ENCODE peak calls at places on chromosomes 13 and 19, in four cellular contexts. G is heart right ventricle, P is mammary epithelial cell, H is A549. J is an unnamed sample.

GRCh38 chr13:31878955-31879354 is 139.6 kb downstream of the RXFP2 start:
- DNase-seq in H (no peak), G (no peak), P (no peak), J (no peak)

GRCh38 chr19:19170053-19170945 is at the start of gene MEF2B:
- DNase-seq in H (no peak), P (peak; percentile 27), G (peak; percentile 81), J (peak; percentile 77)

GRCh38 chr13:30713133-30713532 is 22.2 kb upstream of the ALOX5AP start:
- DNase-seq in P (no peak), G (no peak), H (no peak), J (peak; percentile 62)

GRCh38 chr19:4606921-4607678 is 32.2 kb upstream of the TNFAIP8L1 start:
- DNase-seq in H (no peak), P (no peak), G (peak; percentile 76), J (no peak)

GRCh38 chr13:66528903-66529576 is 701.1 kb downstream of the PCDH9 start:
- DNase-seq in G (no peak), H (no peak), P (no peak), J (no peak)

GRCh38 chr13:63693696-63694095 is 2278.0 kb upstream of the PCDH20 start:
- DNase-seq in G (no peak), H (no peak), P (no peak), J (peak; percentile 29)

GRCh38 chr19:317710-318508 is 26.7 kb downstream of the MIER2 start:
- DNase-seq in G (no peak), P (no peak), H (no peak), J (no peak)

GRCh38 chr13:60398949-60399589 is 2.0 kb downstream of the TDRD3 start:
- DNase-seq in H (no peak), G (no peak), P (no peak), J (no peak)

GRCh38 chr13:48595330-48596127 is 58.2 kb upstream of the CYSLTR2 start:
- DNase-seq in G (no peak), H (peak; percentile 15), P (peak; percentile 68), J (no peak)

GRCh38 chr13:23867027-23867491 is 22.1 kb downstream of the MIPEP start:
- DNase-seq in P (peak; percentile 24), G (no peak), H (no peak), J (no peak)

GRCh38 chr19:7605490-7606222 is 10.0 kb downstream of the CAMSAP3 start:
- DNase-seq in H (no peak), P (peak; percentile 16), G (no peak), J (no peak)

GRCh38 chr19:52196256-52196967 is 6.6 kb downstream of the PPP2R1A start:
- DNase-seq in H (no peak), P (no peak), G (no peak), J (no peak)

GRCh38 chr13:67416047-67416925 is 186.2 kb upstream of the PCDH9 start:
- DNase-seq in H (peak; percentile 4), G (no peak), P (peak; percentile 2), J (no peak)

DNA sequence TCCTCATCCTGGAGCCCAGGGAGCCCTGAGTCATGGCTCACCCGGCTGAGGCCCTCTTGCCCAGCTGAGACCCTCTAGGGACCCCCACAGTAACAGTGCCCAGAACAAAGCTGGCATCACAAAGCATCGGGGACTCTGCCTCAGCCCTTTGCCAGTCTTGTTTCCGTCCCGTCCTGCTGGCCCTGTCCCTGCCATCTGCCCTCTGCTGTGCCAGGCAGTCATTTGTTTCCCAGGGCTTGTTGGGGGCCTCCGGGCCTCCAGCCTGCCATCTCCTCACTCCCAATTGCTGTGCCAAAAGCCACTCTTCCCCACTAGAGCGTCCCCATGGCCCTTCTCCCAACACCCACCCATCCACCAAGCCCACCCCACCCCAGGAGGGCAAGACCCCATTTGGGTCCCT is 64.2 kb downstream of the SMARCA4 start:
- DNase-seq in G (no peak), H (no peak), P (no peak), J (no peak)
- H3K4me1 ChIP-seq in G (no peaks in the 10 kb centered on the region), H (no peaks in the 10 kb centered on the region), P (peaks cover 4% of the 10 kb centered on the region), J (no peaks in the 10 kb centered on the region)

GRCh38 chr13:50518791-50519201 is 324.7 kb downstream of the DLEU7 start:
- DNase-seq in H (no peak), G (no peak), P (no peak), J (no peak)
- H3K4me1 ChIP-seq in H (peaks cover 10% of the 10 kb centered on the region), G (peaks cover 19% of the 10 kb centered on the region), P (no peaks in the 10 kb centered on the region), J (no peaks in the 10 kb centered on the region)

GRCh38 chr13:25882732-25883357 is 169.0 kb downstream of the SHISA2 start:
- DNase-seq in G (no peak), P (no peak), H (no peak), J (no peak)

GRCh38 chr13:25881946-25882574 is 169.8 kb downstream of the SHISA2 start:
- DNase-seq in H (no peak), P (no peak), G (no peak), J (no peak)

GRCh38 chr13:25886438-25887214 is 165.2 kb downstream of the SHISA2 start:
- DNase-seq in P (peak; percentile 93), G (no peak), H (no peak), J (no peak)

GRCh38 chr13:25887962-25888655 is 163.7 kb downstream of the SHISA2 start:
- DNase-seq in G (no peak), P (no peak), H (no peak), J (no peak)

GRCh38 chr13:25885418-25885817 is 166.4 kb downstream of the SHISA2 start:
- DNase-seq in H (no peak), P (no peak), G (no peak), J (no peak)
- H3K4me1 ChIP-seq in H (no peaks in the 10 kb centered on the region), P (peaks cover 23% of the 10 kb centered on the region), G (no peaks in the 10 kb centered on the region), J (no peaks in the 10 kb centered on the region)

GRCh38 chr19:16581145-16581970 is 9.1 kb upstream of the SLC35E1 start:
- DNase-seq in P (no peak), H (no peak), G (no peak), J (no peak)
- H3K4me1 ChIP-seq in P (peaks cover 53% of the 10 kb centered on the region), H (peaks cover 23% of the 10 kb centered on the region), G (peaks cover 50% of the 10 kb centered on the region), J (no peaks in the 10 kb centered on the region)

DNA sequence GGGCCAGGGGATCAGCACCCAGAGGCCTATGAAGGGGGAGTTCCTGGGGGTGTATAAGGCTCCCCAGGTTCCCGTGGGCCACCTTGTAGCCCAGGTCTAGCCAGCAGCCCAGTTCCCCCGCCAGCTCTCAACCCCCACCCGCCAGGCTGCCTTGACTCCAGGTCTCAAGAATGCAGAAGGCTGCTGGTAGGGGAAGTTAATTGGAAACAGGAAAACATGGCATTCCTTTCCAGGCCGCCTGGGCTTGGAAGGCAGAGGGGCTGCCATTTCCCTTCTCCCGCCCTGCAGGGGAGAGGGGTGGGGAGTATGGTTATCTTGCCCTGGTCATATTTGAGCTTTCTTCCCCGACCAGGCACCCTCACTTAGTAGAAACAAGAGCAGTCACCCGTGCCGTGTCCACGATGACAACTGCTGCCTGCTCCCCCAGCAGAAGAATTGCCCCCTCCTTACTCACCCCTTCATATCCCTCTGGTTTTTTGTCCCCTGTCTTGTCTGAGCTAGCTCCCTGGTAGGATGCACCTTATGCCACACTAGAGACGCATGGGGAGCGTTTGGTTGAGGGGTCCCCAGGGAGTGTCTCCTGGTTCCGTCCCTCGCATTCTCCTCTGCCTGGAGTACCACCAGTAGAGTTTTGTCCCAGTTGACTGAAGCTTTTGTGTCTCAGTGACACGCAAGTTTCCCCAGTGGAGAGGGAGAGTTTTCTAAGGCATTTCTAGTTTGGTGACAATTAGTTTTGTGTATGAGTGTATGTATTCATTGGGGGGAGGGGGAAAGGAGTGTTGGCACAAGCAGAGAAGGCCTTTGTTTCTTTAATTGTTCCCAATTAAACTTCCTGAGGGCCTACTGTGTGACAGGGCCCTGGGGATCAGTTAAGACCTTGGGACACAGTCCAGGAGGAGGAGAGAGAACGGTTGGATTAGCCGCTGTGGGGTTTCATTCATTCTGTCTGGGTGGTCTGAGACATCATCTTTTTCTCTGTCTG is 4.5 kb downstream of the BICRA start:
- DNase-seq in H (no peak), P (no peak), G (no peak), J (peak; percentile 74)
- H3K4me1 ChIP-seq in H (peaks cover 20% of the 10 kb centered on the region), P (peaks cover 12% of the 10 kb centered on the region), G (peaks cover 44% of the 10 kb centered on the region), J (no peaks in the 10 kb centered on the region)

GRCh38 chr13:41564046-41564445 is 106.7 kb downstream of the RGCC start:
- DNase-seq in P (no peak), H (no peak), G (no peak), J (no peak)

GRCh38 chr13:41562083-41562482 is 104.7 kb downstream of the RGCC start:
- DNase-seq in G (peak; percentile 68), H (no peak), P (peak; percentile 71), J (no peak)

GRCh38 chr13:41563501-41564001 is 106.2 kb downstream of the RGCC start:
- DNase-seq in P (peak; percentile 39), G (no peak), H (no peak), J (no peak)

GRCh38 chr13:41561179-41561578 is 103.8 kb downstream of the RGCC start:
- DNase-seq in G (no peak), H (no peak), P (no peak), J (no peak)

GRCh38 chr13:41562541-41563178 is 105.3 kb downstream of the RGCC start:
- DNase-seq in H (no peak), P (no peak), G (no peak), J (no peak)
- H3K4me1 ChIP-seq in H (peaks cover 4% of the 10 kb centered on the region), P (peaks cover 26% of the 10 kb centered on the region), G (peaks cover 22% of the 10 kb centered on the region), J (no peaks in the 10 kb centered on the region)

GRCh38 chr13:93788456-93788855 is 561.8 kb downstream of the GPC6 start:
- DNase-seq in P (no peak), G (no peak), H (no peak), J (no peak)
- H3K4me1 ChIP-seq in P (no peaks in the 10 kb centered on the region), G (no peaks in the 10 kb centered on the region), H (no peaks in the 10 kb centered on the region), J (no peaks in the 10 kb centered on the region)

GRCh38 chr19:54436561-54437229 is 12.3 kb upstream of the LENG8 start:
- DNase-seq in G (no peak), P (no peak), H (no peak), J (no peak)

GRCh38 chr19:54436031-54436523 is 12.9 kb upstream of the LENG8 start:
- DNase-seq in H (no peak), G (no peak), P (no peak), J (no peak)

GRCh38 chr19:54434112-54434861 is 14.7 kb upstream of the LENG8 start:
- DNase-seq in H (no peak), G (no peak), P (no peak), J (no peak)

GRCh38 chr19:54434862-54435174 is 14.2 kb upstream of the LENG8 start:
- DNase-seq in H (no peak), P (no peak), G (no peak), J (no peak)

DNA sequence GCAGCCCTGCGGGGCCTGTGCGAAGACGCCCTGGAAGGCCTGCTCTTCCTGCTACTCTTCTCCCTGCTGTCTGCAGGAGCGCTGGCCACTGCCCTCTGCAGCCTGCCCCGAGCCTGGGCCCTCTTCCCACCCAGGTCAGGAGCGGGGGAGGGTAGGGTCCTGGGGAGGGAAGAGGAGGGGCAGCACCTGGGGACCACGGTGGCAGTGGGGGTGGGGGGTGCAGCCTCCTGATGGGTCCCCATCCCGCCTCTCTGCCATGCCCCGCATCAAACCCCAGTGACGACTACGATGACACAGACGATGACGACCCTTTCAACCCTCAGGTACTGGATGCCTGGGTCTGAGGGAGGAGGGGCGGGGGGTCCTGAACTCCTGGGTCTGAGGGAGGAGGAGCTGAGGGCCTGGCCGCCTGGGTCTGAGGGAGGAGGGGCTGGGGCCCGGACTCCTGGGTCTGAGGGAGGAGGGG is 13.4 kb upstream of the LENG8 start:
- DNase-seq in P (no peak), G (no peak), H (no peak), J (peak; percentile 52)
- H3K4me1 ChIP-seq in P (peaks cover 15% of the 10 kb centered on the region), G (peaks cover 33% of the 10 kb centered on the region), H (peaks cover 19% of the 10 kb centered on the region), J (no peaks in the 10 kb centered on the region)

J was measured in aorta.